ENCODE peak calls at places on chromosomes 4 and X, in nine cellular contexts. C, L, K, I, Z, D, U, A and W are unnamed samples.

GRCh38 chr4:184460495-184461285 is 13.7 kb downstream of the IRF2 start:
- DNase-seq in C (no peak), L (no peak), K (no peak), I (no peak), Z (no peak), D (no peak), U (no peak), A (no peak), W (no peak)

GRCh38 chrX:115690554-115691216 is 129.7 kb downstream of the PLS3 start:
- DNase-seq in C (peak; percentile 77), L (peak; percentile 58), K (peak; percentile 88), I (peak; percentile 4), Z (peak; percentile 85), D (peak; percentile 57), U (peak; percentile 21), A (peak; percentile 72), W (peak; percentile 85)

GRCh38 chrX:1442724-1443367 is 9.9 kb downstream of the ASMTL start:
- DNase-seq in C (no peak), L (no peak), K (no peak), I (no peak), Z (no peak), D (no peak), U (no peak), A (no peak), W (no peak)

GRCh38 chrX:149473966-149474365 is 31.1 kb downstream of the IDS start:
- DNase-seq in C (no peak), L (no peak), K (no peak), I (no peak), Z (no peak), D (no peak), U (no peak), A (no peak), W (peak; percentile 3)

GRCh38 chrX:66042307-66043077 is 2.6 kb upstream of the VSIG4 start:
- DNase-seq in C (no peak), L (no peak), K (no peak), I (no peak), Z (no peak), D (no peak), U (no peak), A (no peak), W (no peak)

GRCh38 chr4:112473985-112474384 is 42.0 kb downstream of the NEUROG2 start:
- DNase-seq in C (no peak), L (no peak), K (no peak), I (no peak), Z (no peak), D (no peak), U (no peak), A (no peak), W (no peak)

GRCh38 chr4:150007512-150007911 is 70.7 kb upstream of the DCLK2 start:
- DNase-seq in C (peak; percentile 90), L (no peak), K (peak; percentile 68), I (no peak), Z (peak; percentile 60), D (peak; percentile 60), U (no peak), A (no peak), W (no peak)

GRCh38 chrX:154021131-154021611 is 1.5 kb upstream of the IRAK1 start:
- DNase-seq in C (peak; percentile 58), L (no peak), K (peak; percentile 59), I (no peak), Z (peak; percentile 72), D (no peak), U (peak; percentile 41), A (no peak), W (peak; percentile 56)